ENCODE peak calls at places on chromosomes 16 and 17, in four cellular contexts. One of them, this sample, is unnamed.

GRCh38 chr16:3651461-3652372 is 2.8 kb upstream of the DNASE1 start:
- DNase-seq in iPS DF 19.7: no peak
- DNase-seq in NCI-H1436: no peak
- DNase-seq in GM23248: no peak
- DNase-seq in this sample: no peak

GRCh38 chr17:55735784-55736405 is 13.2 kb upstream of the TMEM100 start:
- DNase-seq in NCI-H1436: no peak
- DNase-seq in iPS DF 19.7: no peak
- DNase-seq in GM23248: peak
- DNase-seq in this sample: peak

GRCh38 chr17:47997595-47997994 is 26.7 kb downstream of the CDK5RAP3 start:
- DNase-seq in GM23248: no peak
- DNase-seq in iPS DF 19.7: no peak
- DNase-seq in NCI-H1436: no peak
- DNase-seq in this sample: no peak

GRCh38 chr17:81230043-81230820 is 7.5 kb upstream of the CEP131 start:
- DNase-seq in iPS DF 19.7: no peak
- DNase-seq in NCI-H1436: no peak
- DNase-seq in GM23248: no peak
- DNase-seq in this sample: no peak

GRCh38 chr16:66483689-66484452 is 56.8 kb downstream of the BEAN1 start:
- DNase-seq in GM23248: peak
- DNase-seq in NCI-H1436: peak
- DNase-seq in iPS DF 19.7: no peak
- DNase-seq in this sample: peak

GRCh38 chr16:67441289-67441753 is 10.4 kb downstream of the HSD11B2 start:
- DNase-seq in GM23248: no peak
- DNase-seq in iPS DF 19.7: no peak
- DNase-seq in NCI-H1436: peak
- DNase-seq in this sample: no peak

GRCh38 chr17:67718325-67718941 is 697 bp downstream of the NOL11 start:
- DNase-seq in iPS DF 19.7: no peak
- DNase-seq in GM23248: peak
- DNase-seq in NCI-H1436: no peak
- DNase-seq in this sample: peak

GRCh38 chr16:21943571-21943970 is 9.6 kb upstream of the UQCRC2 start:
- DNase-seq in iPS DF 19.7: no peak
- DNase-seq in GM23248: no peak
- DNase-seq in NCI-H1436: no peak
- DNase-seq in this sample: no peak

GRCh38 chr16:26345951-26346350 is 654.2 kb downstream of the HS3ST4 start:
- DNase-seq in GM23248: no peak
- DNase-seq in NCI-H1436: no peak
- DNase-seq in iPS DF 19.7: no peak
- DNase-seq in this sample: no peak